ENCODE peak calls at places on chromosomes 1 and 21, in seven cellular contexts. T, G, H, O, Z, B and C are unnamed samples.

GRCh38 chr1:53947172-53947835 is 1.2 kb downstream of the LRRC42 start:
- DNase-seq in T (no peak), G (no peak), H (no peak), O (no peak), Z (no peak), B (no peak), C (no peak)

GRCh38 chr1:100316622-100317021 is 35.7 kb upstream of the CDC14A start:
- DNase-seq in T (no peak), G (no peak), H (no peak), O (no peak), Z (no peak), B (no peak), C (no peak)

GRCh38 chr1:1306661-1307260 is 969 bp downstream of the ACAP3 start:
- DNase-seq in T (no peak), G (no peak), H (no peak), O (no peak), Z (no peak), B (peak; percentile 49), C (no peak)

GRCh38 chr1:207343675-207344074 is 22.2 kb downstream of the CD55 start:
- DNase-seq in T (no peak), G (no peak), H (no peak), O (no peak), Z (no peak), B (no peak), C (no peak)

GRCh38 chr1:167701510-167701909 is 20.3 kb upstream of the MPZL1 start:
- DNase-seq in T (no peak), G (no peak), H (no peak), O (no peak), Z (no peak), B (no peak), C (no peak)

GRCh38 chr1:26822737-26823395 is 3.6 kb upstream of the ZDHHC18 start:
- DNase-seq in T (no peak), G (no peak), H (no peak), O (no peak), Z (no peak), B (no peak), C (no peak)

GRCh38 chr1:109900489-109900888 is 10.2 kb upstream of the CSF1 start:
- DNase-seq in T (no peak), G (no peak), H (no peak), O (no peak), Z (no peak), B (no peak), C (no peak)

GRCh38 chr1:19029191-19030085 is 73.0 kb upstream of the IFFO2 start:
- DNase-seq in T (no peak), G (no peak), H (no peak), O (no peak), Z (no peak), B (no peak), C (no peak)

GRCh38 chr1:225498539-225499135 is 70.8 kb upstream of the LBR start:
- DNase-seq in T (no peak), G (no peak), H (no peak), O (no peak), Z (no peak), B (no peak), C (no peak)

GRCh38 chr1:184300446-184300845 is 86.4 kb upstream of the C1orf21 start:
- DNase-seq in T (no peak), G (no peak), H (peak; percentile 21), O (no peak), Z (no peak), B (no peak), C (no peak)

GRCh38 chr1:108075055-108075454 is 110.1 kb upstream of the VAV3 start:
- DNase-seq in T (no peak), G (no peak), H (no peak), O (no peak), Z (no peak), B (no peak), C (no peak)

GRCh38 chr21:16974060-16974459 is 538.8 kb upstream of the CXADR start:
- DNase-seq in T (no peak), G (no peak), H (no peak), O (no peak), Z (no peak), B (no peak), C (no peak)

GRCh38 chr1:51214615-51215131 is 21.4 kb upstream of the RNF11 start:
- DNase-seq in T (no peak), G (no peak), H (peak; percentile 73), O (no peak), Z (no peak), B (peak; percentile 23), C (no peak)

GRCh38 chr1:67586596-67586995 is 98.4 kb upstream of the GADD45A start:
- DNase-seq in T (no peak), G (no peak), H (no peak), O (no peak), Z (no peak), B (no peak), C (no peak)

GRCh38 chr1:7583291-7584096 is 187.6 kb upstream of the VAMP3 start:
- DNase-seq in T (peak; percentile 22), G (no peak), H (no peak), O (no peak), Z (no peak), B (no peak), C (no peak)

GRCh38 chr1:175150596-175151319 is 41.8 kb downstream of the KIAA0040 start:
- DNase-seq in T (no peak), G (no peak), H (no peak), O (no peak), Z (no peak), B (no peak), C (no peak)

GRCh38 chr1:157597959-157598667 is at the start of gene FCRL4:
- DNase-seq in T (no peak), G (no peak), H (no peak), O (no peak), Z (no peak), B (no peak), C (no peak)

GRCh38 chr1:70051926-70052325 is 153.5 kb downstream of the LRRC40 start:
- DNase-seq in T (no peak), G (no peak), H (no peak), O (no peak), Z (no peak), B (no peak), C (no peak)

GRCh38 chr21:41636636-41637625 is 129.0 kb upstream of the TMPRSS2 start:
- DNase-seq in T (no peak), G (no peak), H (no peak), O (no peak), Z (no peak), B (no peak), C (no peak)

DNA sequence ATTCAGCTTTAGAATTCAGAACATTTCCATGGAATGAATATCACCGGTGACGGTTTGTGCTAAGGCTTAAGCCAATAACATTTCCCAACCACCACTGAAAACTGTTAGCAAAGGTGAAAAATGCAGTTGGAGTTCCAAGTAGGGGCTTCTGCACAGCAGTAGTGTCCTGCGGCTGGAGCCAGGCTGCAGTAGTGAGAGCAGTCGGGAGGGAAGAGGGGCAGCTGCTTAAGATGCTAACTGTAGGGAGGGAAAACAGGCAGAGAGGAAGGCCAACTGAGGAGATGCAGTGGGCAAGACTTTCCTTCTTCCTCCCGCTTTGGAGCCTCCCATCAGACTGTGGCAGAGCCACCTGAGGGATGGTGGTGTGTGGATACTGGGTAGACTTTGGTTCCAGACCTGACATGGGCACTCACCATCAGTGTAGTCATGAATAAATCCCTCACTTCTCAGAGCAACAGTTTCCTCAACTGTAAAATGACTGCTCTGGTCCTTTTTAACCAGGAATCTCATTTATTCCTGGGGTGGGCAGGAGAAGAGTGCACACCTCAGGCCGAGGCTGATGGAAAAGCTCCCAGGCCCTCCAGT is 3.2 kb downstream of the F3 start:
- DNase-seq in T (no peak), G (no peak), H (no peak), O (no peak), Z (no peak), B (peak; percentile 24), C (no peak)
- TF ChIP-seq CTCF in T (no peak), G (no peak), H (peak; percentile 45), O (no peak), Z (no peak), B (peak; percentile 15), C (no peak)

GRCh38 chr1:205974712-205975111 is 28.5 kb downstream of the RAB7B start:
- DNase-seq in T (no peak), G (no peak), H (no peak), O (no peak), Z (no peak), B (no peak), C (no peak)

GRCh38 chr1:205976036-205976435 is 27.2 kb downstream of the RAB7B start:
- DNase-seq in T (no peak), G (no peak), H (no peak), O (no peak), Z (no peak), B (no peak), C (no peak)

GRCh38 chr1:205973377-205974232 is 29.6 kb downstream of the RAB7B start:
- DNase-seq in T (no peak), G (no peak), H (no peak), O (no peak), Z (no peak), B (no peak), C (no peak)

GRCh38 chr1:205976708-205977107 is 26.5 kb downstream of the RAB7B start:
- DNase-seq in T (no peak), G (peak; percentile 82), H (peak; percentile 23), O (no peak), Z (no peak), B (peak; percentile 64), C (no peak)

GRCh38 chr1:205975387-205975998 is 27.7 kb downstream of the RAB7B start:
- DNase-seq in T (no peak), G (no peak), H (no peak), O (no peak), Z (no peak), B (no peak), C (no peak)
- H3K9me3 ChIP-seq in T (no peaks in the 10 kb centered on the region), G (no peaks in the 10 kb centered on the region), H (no peaks in the 10 kb centered on the region), O (no peaks in the 10 kb centered on the region), Z (no peaks in the 10 kb centered on the region), B (no peaks in the 10 kb centered on the region), C (no peaks in the 10 kb centered on the region)

DNA sequence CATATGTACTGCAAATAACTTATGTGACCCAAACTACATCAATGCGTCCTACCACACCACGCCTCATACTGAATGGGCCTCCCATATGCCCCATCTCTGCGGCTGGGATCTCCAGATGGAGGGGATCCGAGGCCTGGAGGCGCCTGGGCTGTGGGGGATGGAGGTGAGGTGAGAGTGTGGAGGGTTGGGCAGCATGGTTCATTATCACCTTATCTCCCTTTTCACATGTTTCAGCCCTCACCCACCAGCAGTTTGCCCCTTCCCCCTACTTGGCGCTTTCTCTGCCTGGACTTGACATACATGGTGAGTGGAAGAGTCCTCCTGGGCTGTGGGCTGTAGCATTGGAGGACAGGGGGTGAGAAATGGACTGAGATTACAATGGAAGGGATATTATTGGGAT is 61.5 kb downstream of the MEF2D start:
- DNase-seq in T (no peak), G (no peak), H (no peak), O (no peak), Z (no peak), B (no peak), C (no peak)
- H3K27me3 ChIP-seq in T (no peaks in the 10 kb centered on the region), G (peaks cover 100% of the 10 kb centered on the region), H (peaks cover 95% of the 10 kb centered on the region), O (peaks cover 100% of the 10 kb centered on the region), Z (peaks cover 72% of the 10 kb centered on the region), B (peaks cover 96% of the 10 kb centered on the region), C (peaks cover 98% of the 10 kb centered on the region)

GRCh38 chr1:33624991-33625870 is 152.8 kb downstream of the ZSCAN20 start:
- DNase-seq in T (no peak), G (no peak), H (no peak), O (no peak), Z (no peak), B (no peak), C (no peak)
- TF ChIP-seq CTCF in T (no peak), G (no peak), H (peak; percentile 28), O (no peak), Z (peak; percentile 23), B (no peak), C (peak; percentile 35)